ENCODE peak calls at places on chromosomes 2 and 18, in seven cellular contexts. L, J, U, F, V, K and S are unnamed samples.
A peak's percentile ranks its signal among the peaks of the same experiment; 100 is the strongest.

GRCh38 chr2:73920577-73921545 is 5.8 kb upstream of the DGUOK start:
- DNase-seq in L (peak; percentile 25), J (no peak), U (peak; percentile 43), F (peak; percentile 43), V (no peak), K (no peak), S (peak; percentile 93)

GRCh38 chr2:200439981-200440380 is 69.9 kb downstream of the KCTD18 start:
- DNase-seq in L (no peak), J (no peak), U (no peak), F (no peak), V (no peak), K (no peak), S (no peak)

GRCh38 chr2:101113441-101114267 is 37.5 kb downstream of the TBC1D8 start:
- DNase-seq in L (peak; percentile 87), J (no peak), U (no peak), F (peak; percentile 46), V (no peak), K (no peak), S (peak; percentile 81)

GRCh38 chr2:171965661-171966060 is 34.1 kb upstream of the METAP1D start:
- DNase-seq in L (no peak), J (peak; percentile 13), U (no peak), F (no peak), V (no peak), K (no peak), S (no peak)

GRCh38 chr18:47975701-47976100 is 45.2 kb upstream of the SMAD2 start:
- DNase-seq in L (no peak), J (no peak), U (no peak), F (no peak), V (no peak), K (no peak), S (peak; percentile 20)

GRCh38 chr18:24362757-24363156 is 34.9 kb downstream of the OSBPL1A start:
- DNase-seq in L (no peak), J (no peak), U (no peak), F (no peak), V (no peak), K (no peak), S (no peak)

GRCh38 chr2:172655091-172655837 is 80.4 kb upstream of the RAPGEF4 start:
- DNase-seq in L (peak; percentile 90), J (no peak), U (no peak), F (no peak), V (no peak), K (no peak), S (no peak)

GRCh38 chr2:65656152-65656718 is 223.8 kb upstream of the SPRED2 start:
- DNase-seq in L (no peak), J (no peak), U (no peak), F (no peak), V (no peak), K (no peak), S (no peak)

GRCh38 chr2:165471349-165471975 is 2.0 kb downstream of the CSRNP3 start:
- DNase-seq in L (no peak), J (no peak), U (no peak), F (no peak), V (no peak), K (no peak), S (no peak)
- H3K27ac ChIP-seq in L (no peak overlapping the region), J (no peak overlapping the region), U (no peak overlapping the region), F (no peak overlapping the region), V (no peak overlapping the region), K (no peak overlapping the region), S (no peak overlapping the region)

DNA sequence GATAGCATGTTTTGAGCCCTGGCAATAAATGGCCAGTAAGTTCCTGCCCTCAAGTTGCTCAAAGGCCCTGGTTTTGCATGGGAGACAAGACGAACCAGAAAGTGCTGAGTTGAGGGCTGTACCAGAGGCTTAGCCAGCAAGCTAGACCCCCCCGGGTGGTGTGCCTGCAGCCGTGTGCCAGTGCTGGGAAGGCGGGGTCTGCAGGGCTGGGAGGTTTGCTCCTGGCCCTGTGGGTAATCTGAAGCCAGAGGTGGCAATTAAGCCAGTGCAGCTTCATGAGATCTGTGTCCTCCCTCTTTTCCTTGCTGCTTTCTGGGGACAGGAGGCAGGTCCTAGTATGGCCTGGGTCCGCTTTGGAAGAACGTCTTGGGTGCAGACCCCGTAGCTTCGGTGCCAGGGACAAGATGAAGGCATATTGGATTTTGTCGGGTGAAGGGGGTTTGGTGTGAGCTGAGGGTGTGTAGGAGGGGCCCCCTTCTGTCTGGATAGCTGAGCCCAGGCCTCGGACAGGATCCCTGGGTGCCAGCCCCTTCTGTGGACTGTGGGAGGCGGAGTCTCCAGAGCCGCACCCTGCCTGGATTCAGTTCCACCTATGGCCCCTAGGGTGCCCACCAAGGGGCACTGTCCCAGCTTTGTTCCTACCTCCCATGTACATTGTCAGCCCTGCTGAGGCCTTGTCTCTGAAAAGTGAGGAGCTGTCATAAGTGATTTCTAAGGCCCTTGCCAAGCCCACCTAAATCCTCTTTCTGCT is 15.6 kb downstream of the ATOH8 start:
- DNase-seq in L (no peak), J (no peak), U (no peak), F (no peak), V (no peak), K (no peak), S (peak; percentile 71)
- H3K27ac ChIP-seq in L (no peak overlapping the region), J (no peak overlapping the region), U (no peak overlapping the region), F (no peak overlapping the region), V (no peak overlapping the region), K (peak overlapping the region; percentile 45), S (no peak overlapping the region)

GRCh38 chr2:191611614-191612013 is 66.3 kb upstream of the NABP1 start:
- DNase-seq in L (no peak), J (no peak), U (no peak), F (no peak), V (peak; percentile 9), K (no peak), S (no peak)
- H3K27ac ChIP-seq in L (peak overlapping the region; percentile 40), J (no peak overlapping the region), U (no peak overlapping the region), F (no peak overlapping the region), V (no peak overlapping the region), K (no peak overlapping the region), S (no peak overlapping the region)

GRCh38 chr18:62618735-62619134 is 95.9 kb downstream of the ZCCHC2 start:
- DNase-seq in L (no peak), J (no peak), U (no peak), F (no peak), V (no peak), K (no peak), S (no peak)

GRCh38 chr18:62616331-62616805 is 93.5 kb downstream of the ZCCHC2 start:
- DNase-seq in L (no peak), J (no peak), U (no peak), F (no peak), V (peak; percentile 54), K (peak; percentile 52), S (no peak)

GRCh38 chr18:62617793-62618591 is 95.2 kb downstream of the ZCCHC2 start:
- DNase-seq in L (no peak), J (no peak), U (no peak), F (no peak), V (no peak), K (no peak), S (no peak)

GRCh38 chr18:62625019-62625418 is 90.3 kb upstream of the PHLPP1 start:
- DNase-seq in L (no peak), J (no peak), U (no peak), F (no peak), V (peak; percentile 55), K (peak; percentile 51), S (no peak)

DNA sequence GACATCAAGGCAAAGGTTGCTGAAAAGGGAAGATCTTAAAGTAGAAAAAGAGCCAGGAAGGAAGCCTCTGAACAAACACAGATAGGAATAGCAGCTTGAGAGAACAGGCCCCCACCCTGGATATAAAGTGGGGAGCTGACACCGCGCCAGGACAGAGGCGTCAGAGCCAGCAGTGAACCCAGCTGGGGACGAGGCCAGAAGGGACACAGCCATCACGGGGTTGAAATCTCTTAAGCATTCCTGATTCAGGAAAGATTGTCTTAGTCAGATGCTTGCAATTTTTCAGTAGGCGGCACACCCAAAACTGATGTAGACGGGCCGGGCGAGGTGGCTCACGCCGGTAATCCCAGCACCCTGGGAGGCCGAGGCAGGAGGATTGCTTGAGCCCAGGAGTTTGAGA is 93.8 kb upstream of the PHLPP1 start:
- DNase-seq in L (no peak), J (no peak), U (no peak), F (no peak), V (peak; percentile 75), K (peak; percentile 73), S (no peak)
- H3K27ac ChIP-seq in L (no peak overlapping the region), J (no peak overlapping the region), U (no peak overlapping the region), F (no peak overlapping the region), V (no peak overlapping the region), K (peak overlapping the region; percentile 84), S (no peak overlapping the region)

GRCh38 chr18:50065039-50065438 is 129.9 kb downstream of the MYO5B start:
- DNase-seq in L (no peak), J (no peak), U (no peak), F (no peak), V (no peak), K (no peak), S (no peak)
- H3K27ac ChIP-seq in L (no peak overlapping the region), J (no peak overlapping the region), U (no peak overlapping the region), F (no peak overlapping the region), V (no peak overlapping the region), K (no peak overlapping the region), S (no peak overlapping the region)

GRCh38 chr2:37125404-37125803 is 31.4 kb downstream of the EIF2AK2 start:
- DNase-seq in L (no peak), J (no peak), U (no peak), F (no peak), V (no peak), K (no peak), S (no peak)
- H3K27ac ChIP-seq in L (no peak overlapping the region), J (no peak overlapping the region), U (no peak overlapping the region), F (no peak overlapping the region), V (no peak overlapping the region), K (no peak overlapping the region), S (no peak overlapping the region)

GRCh38 chr18:34658101-34658500 is 52.0 kb upstream of the DTNA start:
- DNase-seq in L (no peak), J (no peak), U (no peak), F (no peak), V (no peak), K (no peak), S (no peak)
- H3K27ac ChIP-seq in L (no peak overlapping the region), J (no peak overlapping the region), U (no peak overlapping the region), F (no peak overlapping the region), V (no peak overlapping the region), K (peak overlapping the region; percentile 73), S (peak overlapping the region; percentile 97)

DNA sequence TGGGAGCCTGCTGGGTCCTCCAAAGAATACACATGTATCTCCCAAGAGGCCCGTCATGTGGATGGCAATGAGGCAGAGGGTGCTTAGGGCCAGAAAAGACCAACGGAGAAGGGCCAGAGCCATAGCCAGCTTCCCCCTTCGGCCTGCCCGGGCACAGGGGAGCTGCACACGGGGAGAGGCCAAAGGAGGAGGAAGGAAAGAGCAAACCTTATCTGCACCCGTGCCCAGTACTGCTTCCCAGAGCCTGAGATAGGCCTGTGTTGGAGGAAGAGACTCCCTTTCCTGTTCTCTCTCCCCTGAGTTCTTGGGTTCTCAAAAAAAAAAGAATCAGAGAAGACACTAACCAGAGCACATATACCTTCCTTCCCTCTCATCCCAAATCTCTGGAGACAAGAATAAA is 250.3 kb downstream of the ANAPC1 start:
- DNase-seq in L (no peak), J (no peak), U (no peak), F (no peak), V (no peak), K (no peak), S (no peak)
- H3K27ac ChIP-seq in L (no peak overlapping the region), J (no peak overlapping the region), U (no peak overlapping the region), F (no peak overlapping the region), V (no peak overlapping the region), K (no peak overlapping the region), S (no peak overlapping the region)

GRCh38 chr18:78972930-78973331 is 6.7 kb upstream of the SALL3 start:
- DNase-seq in L (no peak), J (no peak), U (no peak), F (no peak), V (no peak), K (no peak), S (peak; percentile 40)
- H3K27ac ChIP-seq in L (no peak overlapping the region), J (no peak overlapping the region), U (no peak overlapping the region), F (no peak overlapping the region), V (no peak overlapping the region), K (no peak overlapping the region), S (no peak overlapping the region)